ENCODE peak calls at places on chromosomes 3 and 15, in eight cellular contexts. E is mesothelial cell of epicardium, X is psoas muscle, B is GM12865, U is K562, G is A673, P is body of pancreas, T is RWPE1. Z is an unnamed sample.

GRCh38 chr15:62711691-62712454 is 330.7 kb upstream of the TPM1 start:
- DNase-seq in T (no peak), E (no peak), G (no peak), U (no peak), X (no peak), P (no peak), B (no peak), Z (no peak)

GRCh38 chr3:25493246-25493645 is 65.2 kb downstream of the RARB start:
- DNase-seq in X (no peak), T (no peak), G (no peak), B (no peak), U (no peak), E (no peak), P (no peak), Z (no peak)

GRCh38 chr15:44676676-44677075 is 13.2 kb upstream of the SPG11 start:
- DNase-seq in T (no peak), G (no peak), X (no peak), U (no peak), B (no peak), E (no peak), P (no peak), Z (peak; percentile 9)

GRCh38 chr15:83178869-83179325 is 28.7 kb downstream of the HDGFL3 start:
- DNase-seq in B (no peak), E (no peak), U (peak; percentile 63), P (no peak), X (no peak), G (no peak), T (no peak), Z (no peak)

GRCh38 chr3:167163580-167163979 is 216.5 kb downstream of the ZBBX start:
- DNase-seq in U (no peak), T (no peak), B (no peak), X (no peak), P (no peak), E (no peak), G (no peak), Z (no peak)

GRCh38 chr15:76342382-76343201 is 6.0 kb downstream of the ISL2 start:
- DNase-seq in G (no peak), P (no peak), B (no peak), U (no peak), T (no peak), E (no peak), X (no peak), Z (peak; percentile 47)

GRCh38 chr3:195468391-195468776 is 25.6 kb upstream of the ACAP2 start:
- DNase-seq in G (no peak), T (no peak), E (no peak), X (no peak), U (no peak), B (no peak), P (no peak), Z (no peak)

GRCh38 chr3:108489776-108490175 is 20.6 kb downstream of the MYH15 start:
- DNase-seq in U (peak; percentile 30), E (no peak), P (peak; percentile 13), X (no peak), T (peak; percentile 50), G (peak; percentile 68), B (peak; percentile 64), Z (peak; percentile 45)

GRCh38 chr3:65252266-65252665 is 564.5 kb upstream of the ADAMTS9 start:
- DNase-seq in P (no peak), X (no peak), B (no peak), T (no peak), E (no peak), G (no peak), U (no peak), Z (no peak)

GRCh38 chr3:14780927-14781507 is 37.7 kb upstream of the FGD5 start:
- DNase-seq in E (peak; percentile 18), U (peak; percentile 43), T (no peak), X (peak; percentile 35), G (peak; percentile 46), P (peak; percentile 44), B (peak; percentile 86), Z (peak; percentile 81)

GRCh38 chr3:190205739-190206138 is 85.0 kb upstream of the P3H2 start:
- DNase-seq in T (peak; percentile 60), X (no peak), P (no peak), U (no peak), E (no peak), G (no peak), B (peak; percentile 73), Z (peak; percentile 58)

GRCh38 chr3:6392123-6392522 is 468.8 kb upstream of the GRM7 start:
- DNase-seq in U (no peak), P (no peak), E (no peak), T (no peak), B (peak; percentile 28), X (no peak), G (no peak), Z (no peak)
- TF ChIP-seq CTCF in U (peak; percentile 15), P (no peak), E (no peak), T (no peak), B (peak; percentile 33), X (no peak), G (no peak), Z (no peak)

DNA sequence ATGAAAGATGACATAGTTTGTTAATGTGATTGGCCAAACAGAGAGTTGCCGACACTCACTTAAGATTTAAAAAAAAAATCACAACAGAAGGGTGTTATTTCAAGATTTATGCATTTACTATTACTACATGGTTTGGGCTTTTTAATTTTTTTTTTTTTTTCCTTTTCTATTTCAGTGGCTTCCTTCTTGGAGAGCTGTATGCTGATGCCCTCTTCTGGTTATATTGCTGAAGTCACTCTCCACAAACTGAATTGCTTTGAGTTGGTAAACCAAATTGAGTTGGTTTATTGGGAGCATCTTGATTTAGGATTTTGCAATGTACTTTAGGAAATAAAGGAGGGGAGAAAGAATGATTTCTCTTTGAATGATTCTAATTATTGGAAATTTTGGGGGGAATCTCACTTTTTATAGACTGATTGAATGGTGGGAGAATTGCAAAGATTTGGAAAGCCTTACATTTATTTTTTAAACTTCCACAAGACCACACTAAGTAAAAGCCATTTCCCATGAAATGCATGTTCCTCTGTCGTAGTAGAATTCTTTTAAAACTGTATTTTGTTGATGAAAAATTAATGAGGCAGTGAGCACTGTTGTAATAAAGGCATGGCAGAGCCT is 186.6 kb upstream of the FEZF2 start:
- DNase-seq in B (peak; percentile 9), X (no peak), E (no peak), T (no peak), U (no peak), P (no peak), G (no peak), Z (no peak)
- TF ChIP-seq CTCF in B (peak; percentile 13), X (peak; percentile 12), E (peak; percentile 40), T (peak; percentile 31), U (no peak), P (peak; percentile 52), G (peak; percentile 37), Z (no peak)

GRCh38 chr15:74784426-74784825 is 2.5 kb downstream of the CSK start:
- DNase-seq in B (peak; percentile 51), G (no peak), E (no peak), P (no peak), X (no peak), U (no peak), T (no peak), Z (no peak)
- TF ChIP-seq CTCF in B (peak; percentile 10), G (no peak), E (no peak), P (no peak), X (no peak), U (no peak), T (no peak), Z (no peak)

GRCh38 chr3:128907706-128908445 is 28.5 kb downstream of the ACAD9 start:
- DNase-seq in T (no peak), E (no peak), G (no peak), B (no peak), P (no peak), U (no peak), X (no peak), Z (no peak)
- TF ChIP-seq CTCF in T (no peak), E (no peak), G (no peak), B (no peak), P (no peak), U (no peak), X (no peak), Z (no peak)

DNA sequence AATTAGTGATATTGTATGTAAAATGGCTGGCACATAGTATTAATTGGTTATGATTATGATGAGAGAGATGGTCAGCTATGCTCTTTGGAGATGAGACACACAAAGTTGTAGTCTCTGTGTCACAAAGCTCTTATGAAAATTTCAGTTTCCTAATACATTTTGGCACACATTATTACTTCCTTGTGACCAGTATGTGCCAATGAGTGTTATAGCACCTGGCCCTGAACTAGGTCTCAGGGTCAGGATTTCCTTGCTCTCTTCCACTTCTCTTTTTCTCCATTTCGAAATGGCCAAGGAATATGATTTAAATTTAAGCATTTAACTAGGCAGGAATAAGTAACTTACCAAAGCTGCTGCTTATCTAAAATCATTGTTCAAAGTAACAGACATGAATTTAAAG is 28.0 kb downstream of the TIPARP start:
- DNase-seq in U (no peak), X (no peak), T (no peak), G (no peak), B (no peak), E (no peak), P (no peak), Z (no peak)
- TF ChIP-seq CTCF in U (no peak), X (no peak), T (no peak), G (no peak), B (no peak), E (no peak), P (no peak), Z (no peak)

Z was measured in GM20000.